ENCODE peak calls at places on chromosomes 12 and 14, in four cellular contexts. One of them, this sample, is unnamed.

GRCh38 chr14:96894966-96895365 is 97.8 kb downstream of the VRK1 start:
- DNase-seq in K562: no peak
- DNase-seq in GM12878: no peak
- DNase-seq in A549: no peak
- DNase-seq in this sample: peak

GRCh38 chr12:24172773-24173447 is 223.4 kb upstream of the SOX5 start:
- DNase-seq in GM12878: peak
- DNase-seq in A549: no peak
- DNase-seq in K562: no peak
- DNase-seq in this sample: no peak

GRCh38 chr14:104094709-104095425 is 9.4 kb downstream of the ASPG start:
- DNase-seq in GM12878: no peak
- DNase-seq in K562: peak
- DNase-seq in A549: peak
- DNase-seq in this sample: no peak

GRCh38 chr14:64388533-64389243 is 535 bp downstream of the MTHFD1 start:
- DNase-seq in A549: no peak
- DNase-seq in GM12878: no peak
- DNase-seq in K562: no peak
- DNase-seq in this sample: peak

GRCh38 chr14:49549881-49550280 is 36.3 kb downstream of the RPS29 start:
- DNase-seq in A549: peak
- DNase-seq in GM12878: no peak
- DNase-seq in K562: no peak
- DNase-seq in this sample: peak

GRCh38 chr14:24335461-24336146 is 733 bp upstream of the ADCY4 start:
- DNase-seq in K562: no peak
- DNase-seq in A549: no peak
- DNase-seq in GM12878: no peak
- DNase-seq in this sample: no peak

GRCh38 chr14:64721899-64722298 is 17.7 kb downstream of the PLEKHG3 start:
- DNase-seq in GM12878: no peak
- DNase-seq in K562: no peak
- DNase-seq in A549: no peak
- DNase-seq in this sample: no peak

GRCh38 chr12:131642101-131642540 is 68.8 kb upstream of the SFSWAP start:
- DNase-seq in GM12878: peak
- DNase-seq in K562: peak
- DNase-seq in A549: peak
- DNase-seq in this sample: no peak

GRCh38 chr12:53223391-53224267 is 8.4 kb downstream of the RARG start:
- DNase-seq in GM12878: no peak
- DNase-seq in K562: no peak
- DNase-seq in A549: no peak
- DNase-seq in this sample: peak

GRCh38 chr12:28097221-28097620 is 93.0 kb upstream of the CCDC91 start:
- DNase-seq in GM12878: no peak
- DNase-seq in K562: no peak
- DNase-seq in A549: no peak
- DNase-seq in this sample: no peak

GRCh38 chr14:88821378-88821777 is 3.1 kb upstream of the TTC8 start:
- DNase-seq in GM12878: no peak
- DNase-seq in K562: no peak
- DNase-seq in A549: no peak
- DNase-seq in this sample: no peak

GRCh38 chr14:69316449-69317391 is 56.8 kb downstream of the GALNT16 start:
- DNase-seq in A549: peak
- DNase-seq in K562: no peak
- DNase-seq in GM12878: no peak
- DNase-seq in this sample: peak

GRCh38 chr14:70416717-70417349 is at the start of gene SYNJ2BP:
- DNase-seq in GM12878: peak
- DNase-seq in A549: peak
- DNase-seq in K562: no peak
- DNase-seq in this sample: peak

GRCh38 chr12:9149372-9149771 is 33.7 kb upstream of the A2M start:
- DNase-seq in GM12878: no peak
- DNase-seq in K562: no peak
- DNase-seq in A549: peak
- DNase-seq in this sample: no peak

GRCh38 chr12:58295268-58295667 is 353.9 kb downstream of the ATP23 start:
- DNase-seq in GM12878: no peak
- DNase-seq in K562: no peak
- DNase-seq in A549: no peak
- DNase-seq in this sample: no peak

GRCh38 chr14:32697704-32698103 is 241.0 kb upstream of the NPAS3 start:
- DNase-seq in A549: no peak
- DNase-seq in K562: no peak
- DNase-seq in GM12878: no peak
- DNase-seq in this sample: peak

GRCh38 chr14:90678420-90678819 is 137.8 kb downstream of the TTC7B start:
- DNase-seq in GM12878: no peak
- DNase-seq in K562: no peak
- DNase-seq in A549: no peak
- DNase-seq in this sample: peak

GRCh38 chr14:105316968-105317498 is 2.5 kb downstream of the PACS2 start:
- DNase-seq in K562: no peak
- DNase-seq in A549: no peak
- DNase-seq in GM12878: no peak
- DNase-seq in this sample: no peak

GRCh38 chr14:104107611-104108569 is 22.4 kb downstream of the ASPG start:
- DNase-seq in A549: no peak
- DNase-seq in K562: peak
- DNase-seq in GM12878: no peak
- DNase-seq in this sample: no peak

GRCh38 chr14:104694991-104695659 is 5.7 kb downstream of the INF2 start:
- DNase-seq in GM12878: no peak
- DNase-seq in A549: no peak
- DNase-seq in K562: no peak
- DNase-seq in this sample: no peak

GRCh38 chr12:4107436-4107878 is 166.1 kb upstream of the CCND2 start:
- DNase-seq in K562: peak
- DNase-seq in GM12878: peak
- DNase-seq in A549: peak
- DNase-seq in this sample: peak

GRCh38 chr12:80001562-80001961 is 66.7 kb upstream of the PPP1R12A start:
- DNase-seq in GM12878: no peak
- DNase-seq in A549: no peak
- DNase-seq in K562: no peak
- DNase-seq in this sample: no peak

GRCh38 chr12:105740970-105741725 is 397.6 kb downstream of the NUAK1 start:
- DNase-seq in A549: no peak
- DNase-seq in GM12878: no peak
- DNase-seq in K562: no peak
- DNase-seq in this sample: peak

GRCh38 chr14:95258156-95258555 is 61.6 kb downstream of the CLMN start:
- DNase-seq in K562: no peak
- DNase-seq in GM12878: no peak
- DNase-seq in A549: no peak
- DNase-seq in this sample: no peak

GRCh38 chr14:68616255-68616902 is 176.5 kb downstream of the ZFP36L1 start:
- DNase-seq in GM12878: no peak
- DNase-seq in K562: no peak
- DNase-seq in A549: peak
- DNase-seq in this sample: peak

GRCh38 chr14:52015411-52016030 is 26.2 kb downstream of the RTRAF start:
- DNase-seq in A549: peak
- DNase-seq in K562: no peak
- DNase-seq in GM12878: no peak
- DNase-seq in this sample: peak

GRCh38 chr14:93571275-93571674 is 140.5 kb downstream of the UNC79 start:
- DNase-seq in GM12878: no peak
- DNase-seq in K562: no peak
- DNase-seq in A549: no peak
- DNase-seq in this sample: no peak

GRCh38 chr12:48216785-48217184 is 13.7 kb upstream of the OR10AD1 start:
- DNase-seq in GM12878: no peak
- DNase-seq in A549: no peak
- DNase-seq in K562: no peak
- DNase-seq in this sample: no peak

GRCh38 chr12:18141583-18141982 is 51.6 kb upstream of the RERGL start:
- DNase-seq in A549: no peak
- DNase-seq in GM12878: no peak
- DNase-seq in K562: no peak
- DNase-seq in this sample: no peak

GRCh38 chr12:131631230-131631629 is 79.7 kb upstream of the SFSWAP start:
- DNase-seq in A549: no peak
- DNase-seq in K562: no peak
- DNase-seq in GM12878: no peak
- DNase-seq in this sample: no peak

GRCh38 chr14:36941783-36942521 is 230.5 kb downstream of the SLC25A21 start:
- DNase-seq in K562: peak
- DNase-seq in GM12878: no peak
- DNase-seq in A549: peak
- DNase-seq in this sample: peak

GRCh38 chr14:72888636-72889201 is 5.2 kb downstream of the DPF3 start:
- DNase-seq in K562: no peak
- DNase-seq in GM12878: no peak
- DNase-seq in A549: no peak
- DNase-seq in this sample: peak

GRCh38 chr14:68377459-68377858 is 415.4 kb downstream of the ZFP36L1 start:
- DNase-seq in A549: peak
- DNase-seq in GM12878: no peak
- DNase-seq in K562: peak
- DNase-seq in this sample: peak

GRCh38 chr12:3107071-3107583 is 29.9 kb downstream of the TSPAN9 start:
- DNase-seq in A549: no peak
- DNase-seq in K562: no peak
- DNase-seq in GM12878: no peak
- DNase-seq in this sample: peak

GRCh38 chr12:122200541-122201175 is 2.9 kb upstream of the B3GNT4 start:
- DNase-seq in A549: no peak
- DNase-seq in GM12878: no peak
- DNase-seq in K562: no peak
- DNase-seq in this sample: no peak

GRCh38 chr12:116375278-116375842 is 97.9 kb upstream of the MED13L start:
- DNase-seq in GM12878: no peak
- DNase-seq in K562: no peak
- DNase-seq in A549: no peak
- DNase-seq in this sample: no peak

GRCh38 chr14:99120147-99121026 is 151.6 kb downstream of the BCL11B start:
- DNase-seq in A549: no peak
- DNase-seq in GM12878: no peak
- DNase-seq in K562: no peak
- DNase-seq in this sample: no peak

GRCh38 chr12:76374395-76375020 is 26.3 kb upstream of the BBS10 start:
- DNase-seq in K562: no peak
- DNase-seq in GM12878: no peak
- DNase-seq in A549: peak
- DNase-seq in this sample: peak

GRCh38 chr12:106284294-106285105 is 18.0 kb upstream of the TCP11L2 start:
- DNase-seq in A549: no peak
- DNase-seq in GM12878: no peak
- DNase-seq in K562: no peak
- DNase-seq in this sample: no peak

GRCh38 chr12:115683240-115683765 is 594.2 kb downstream of the MED13L start:
- DNase-seq in GM12878: no peak
- DNase-seq in A549: no peak
- DNase-seq in K562: no peak
- DNase-seq in this sample: no peak

DNA sequence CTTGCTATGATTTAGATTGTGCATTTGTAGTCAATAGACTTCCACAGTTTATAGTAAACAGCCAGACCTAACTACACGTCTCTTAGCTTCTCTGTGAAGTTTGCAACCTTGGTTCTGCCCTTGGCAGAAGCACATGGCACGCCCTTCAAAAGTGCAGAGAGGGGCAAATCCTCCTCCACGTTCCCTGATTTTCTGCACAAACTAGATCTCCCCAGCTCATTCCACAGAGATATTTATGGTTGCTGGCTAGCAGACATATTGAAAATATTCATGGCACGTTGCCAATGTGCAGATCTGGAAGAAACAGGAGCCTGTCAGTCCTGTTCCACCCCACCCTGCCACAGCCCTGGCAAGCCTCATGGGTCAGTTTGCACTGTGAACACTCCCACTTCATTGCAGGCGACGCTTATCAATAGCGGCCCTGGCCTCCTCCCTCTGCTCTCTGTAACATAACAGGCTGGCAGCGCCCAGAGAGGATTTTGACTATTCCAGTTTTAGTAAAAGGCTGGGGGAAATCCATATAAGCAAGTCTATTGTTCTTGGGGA is 6.5 kb upstream of the LGALS3 start:
- DNase-seq in A549: no peak
- DNase-seq in K562: peak
- DNase-seq in GM12878: no peak
- DNase-seq in this sample: peak
- TF ChIP-seq SMC3 in A549: no peak
- TF ChIP-seq SMC3 in K562: no peak
- TF ChIP-seq SMC3 in GM12878: no peak
- TF ChIP-seq SMC3 in this sample: no peak

GRCh38 chr14:34232790-34233189 is 229.2 kb downstream of the SPTSSA start:
- DNase-seq in A549: no peak
- DNase-seq in GM12878: no peak
- DNase-seq in K562: no peak
- DNase-seq in this sample: no peak
- TF ChIP-seq USF2 in A549: no peak
- TF ChIP-seq USF2 in GM12878: no peak
- TF ChIP-seq USF2 in K562: no peak
- TF ChIP-seq USF2 in this sample: no peak

DNA sequence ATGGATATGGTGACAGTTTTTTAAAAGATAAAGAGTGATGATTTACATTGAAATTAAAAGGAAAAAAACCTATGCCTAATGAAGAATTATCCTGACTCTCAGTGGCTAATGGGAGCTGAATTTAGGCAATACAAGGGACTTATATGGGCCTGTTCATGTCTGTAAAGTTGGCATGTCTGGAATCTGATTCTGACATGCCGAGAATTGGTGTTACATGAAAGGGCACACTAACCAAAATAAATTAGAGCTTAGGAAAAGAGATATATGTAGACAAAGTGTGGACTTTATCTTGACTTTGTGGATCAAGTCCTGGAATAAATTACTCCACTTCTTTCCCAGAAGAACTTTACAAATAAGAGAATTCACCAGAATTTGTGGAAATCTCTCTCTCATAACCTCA is 1.1 kb downstream of the TDG start:
- DNase-seq in GM12878: no peak
- DNase-seq in K562: no peak
- DNase-seq in A549: no peak
- DNase-seq in this sample: no peak
- TF ChIP-seq SMC3 in GM12878: no peak
- TF ChIP-seq SMC3 in K562: no peak
- TF ChIP-seq SMC3 in A549: no peak
- TF ChIP-seq SMC3 in this sample: no peak

DNA sequence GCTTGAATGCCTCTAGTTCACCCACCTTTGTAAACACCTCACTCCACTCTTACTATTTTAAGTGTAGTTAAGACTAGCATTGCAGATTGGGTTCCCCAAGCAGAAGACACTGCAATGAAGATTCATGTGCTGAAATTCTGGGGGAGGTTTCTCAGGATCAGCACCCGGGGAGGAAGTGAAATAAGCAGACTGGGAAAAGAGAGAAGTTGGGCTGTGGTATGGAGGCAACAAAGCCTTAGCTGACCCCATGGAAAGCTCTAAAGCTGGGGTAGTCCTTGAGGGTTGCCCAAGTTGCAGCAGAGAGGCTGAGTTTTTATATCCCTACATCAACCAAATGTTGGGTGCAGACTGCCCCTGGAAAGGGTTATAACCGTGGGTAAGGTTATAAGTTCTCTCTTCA is 23.9 kb upstream of the IGF1 start:
- DNase-seq in K562: no peak
- DNase-seq in GM12878: no peak
- DNase-seq in A549: no peak
- DNase-seq in this sample: no peak
- TF ChIP-seq USF2 in K562: no peak
- TF ChIP-seq USF2 in GM12878: no peak
- TF ChIP-seq USF2 in A549: no peak
- TF ChIP-seq USF2 in this sample: no peak

This sample was measured in IMR-90.